ENCODE peak calls at places on chromosomes 3 and 15, in eight cellular contexts. One of them, this sample, is unnamed. For H3K9me3, the result is how much of the 10 kb centered on the place peaks cover.

GRCh38 chr3:121482651-121483050 is 63.1 kb downstream of the POLQ start:
- DNase-seq in left ventricle myocardium inferior: no peak
- DNase-seq in PC-9: peak
- DNase-seq in stomach: no peak
- DNase-seq in IMR-90: peak
- DNase-seq in Panc1: peak
- DNase-seq in CD8-positive, alpha-beta memory T cell: no peak
- DNase-seq in PC-3: peak
- DNase-seq in this sample: no peak

GRCh38 chr3:194312743-194313281 is 38.3 kb downstream of the CPN2 start:
- DNase-seq in Panc1: no peak
- DNase-seq in stomach: no peak
- DNase-seq in CD8-positive, alpha-beta memory T cell: no peak
- DNase-seq in PC-9: no peak
- DNase-seq in IMR-90: peak
- DNase-seq in PC-3: peak
- DNase-seq in left ventricle myocardium inferior: no peak
- DNase-seq in this sample: peak

GRCh38 chr15:60575995-60576394 is 97.1 kb upstream of the ICE2 start:
- DNase-seq in stomach: no peak
- DNase-seq in PC-3: peak
- DNase-seq in PC-9: peak
- DNase-seq in Panc1: no peak
- DNase-seq in IMR-90: peak
- DNase-seq in left ventricle myocardium inferior: no peak
- DNase-seq in CD8-positive, alpha-beta memory T cell: no peak
- DNase-seq in this sample: no peak

GRCh38 chr15:79283252-79284048 is 928 bp downstream of the ANKRD34C start:
- DNase-seq in CD8-positive, alpha-beta memory T cell: no peak
- DNase-seq in IMR-90: peak
- DNase-seq in stomach: no peak
- DNase-seq in PC-9: no peak
- DNase-seq in left ventricle myocardium inferior: peak
- DNase-seq in PC-3: peak
- DNase-seq in Panc1: no peak
- DNase-seq in this sample: no peak

GRCh38 chr15:52653451-52653964 is 25.7 kb downstream of the ATOSA start:
- DNase-seq in PC-9: peak
- DNase-seq in left ventricle myocardium inferior: no peak
- DNase-seq in IMR-90: peak
- DNase-seq in CD8-positive, alpha-beta memory T cell: no peak
- DNase-seq in stomach: no peak
- DNase-seq in Panc1: peak
- DNase-seq in PC-3: peak
- DNase-seq in this sample: no peak

GRCh38 chr3:84836961-84837360 is 121.8 kb upstream of the CADM2 start:
- DNase-seq in PC-3: peak
- DNase-seq in CD8-positive, alpha-beta memory T cell: no peak
- DNase-seq in Panc1: no peak
- DNase-seq in left ventricle myocardium inferior: no peak
- DNase-seq in stomach: peak
- DNase-seq in IMR-90: no peak
- DNase-seq in PC-9: peak
- DNase-seq in this sample: no peak

GRCh38 chr3:72274511-72275295 is 489.8 kb upstream of the PROK2 start:
- DNase-seq in stomach: peak
- DNase-seq in CD8-positive, alpha-beta memory T cell: no peak
- DNase-seq in left ventricle myocardium inferior: peak
- DNase-seq in Panc1: no peak
- DNase-seq in IMR-90: peak
- DNase-seq in PC-9: no peak
- DNase-seq in PC-3: no peak
- DNase-seq in this sample: peak

GRCh38 chr3:45758871-45759270 is 37.5 kb downstream of the SLC6A20 start:
- DNase-seq in CD8-positive, alpha-beta memory T cell: no peak
- DNase-seq in PC-3: no peak
- DNase-seq in PC-9: no peak
- DNase-seq in IMR-90: no peak
- DNase-seq in Panc1: no peak
- DNase-seq in stomach: no peak
- DNase-seq in left ventricle myocardium inferior: no peak
- DNase-seq in this sample: no peak

GRCh38 chr3:143040264-143040879 is 39.0 kb downstream of the U2SURP start:
- DNase-seq in stomach: no peak
- DNase-seq in CD8-positive, alpha-beta memory T cell: no peak
- DNase-seq in left ventricle myocardium inferior: no peak
- DNase-seq in IMR-90: peak
- DNase-seq in PC-9: peak
- DNase-seq in PC-3: peak
- DNase-seq in Panc1: no peak
- DNase-seq in this sample: no peak

GRCh38 chr15:37616215-37616614 is 318.2 kb upstream of the TMCO5A start:
- DNase-seq in PC-9: no peak
- DNase-seq in CD8-positive, alpha-beta memory T cell: no peak
- DNase-seq in PC-3: peak
- DNase-seq in IMR-90: no peak
- DNase-seq in stomach: no peak
- DNase-seq in left ventricle myocardium inferior: no peak
- DNase-seq in Panc1: no peak
- DNase-seq in this sample: no peak

GRCh38 chr15:57305009-57305408 is 71.3 kb upstream of the CGNL1 start:
- DNase-seq in PC-3: no peak
- DNase-seq in CD8-positive, alpha-beta memory T cell: no peak
- DNase-seq in left ventricle myocardium inferior: no peak
- DNase-seq in PC-9: no peak
- DNase-seq in IMR-90: no peak
- DNase-seq in Panc1: no peak
- DNase-seq in stomach: no peak
- DNase-seq in this sample: no peak

GRCh38 chr15:57306305-57306943 is 69.9 kb upstream of the CGNL1 start:
- DNase-seq in stomach: peak
- DNase-seq in Panc1: peak
- DNase-seq in CD8-positive, alpha-beta memory T cell: peak
- DNase-seq in left ventricle myocardium inferior: peak
- DNase-seq in PC-3: peak
- DNase-seq in PC-9: no peak
- DNase-seq in IMR-90: peak
- DNase-seq in this sample: peak

GRCh38 chr15:57310876-57311275 is 65.4 kb upstream of the CGNL1 start:
- DNase-seq in IMR-90: no peak
- DNase-seq in PC-9: no peak
- DNase-seq in CD8-positive, alpha-beta memory T cell: no peak
- DNase-seq in PC-3: no peak
- DNase-seq in left ventricle myocardium inferior: no peak
- DNase-seq in stomach: peak
- DNase-seq in Panc1: no peak
- DNase-seq in this sample: no peak

GRCh38 chr15:57306944-57307411 is 69.3 kb upstream of the CGNL1 start:
- DNase-seq in PC-3: no peak
- DNase-seq in stomach: no peak
- DNase-seq in IMR-90: no peak
- DNase-seq in Panc1: no peak
- DNase-seq in CD8-positive, alpha-beta memory T cell: no peak
- DNase-seq in PC-9: no peak
- DNase-seq in left ventricle myocardium inferior: no peak
- DNase-seq in this sample: no peak

DNA sequence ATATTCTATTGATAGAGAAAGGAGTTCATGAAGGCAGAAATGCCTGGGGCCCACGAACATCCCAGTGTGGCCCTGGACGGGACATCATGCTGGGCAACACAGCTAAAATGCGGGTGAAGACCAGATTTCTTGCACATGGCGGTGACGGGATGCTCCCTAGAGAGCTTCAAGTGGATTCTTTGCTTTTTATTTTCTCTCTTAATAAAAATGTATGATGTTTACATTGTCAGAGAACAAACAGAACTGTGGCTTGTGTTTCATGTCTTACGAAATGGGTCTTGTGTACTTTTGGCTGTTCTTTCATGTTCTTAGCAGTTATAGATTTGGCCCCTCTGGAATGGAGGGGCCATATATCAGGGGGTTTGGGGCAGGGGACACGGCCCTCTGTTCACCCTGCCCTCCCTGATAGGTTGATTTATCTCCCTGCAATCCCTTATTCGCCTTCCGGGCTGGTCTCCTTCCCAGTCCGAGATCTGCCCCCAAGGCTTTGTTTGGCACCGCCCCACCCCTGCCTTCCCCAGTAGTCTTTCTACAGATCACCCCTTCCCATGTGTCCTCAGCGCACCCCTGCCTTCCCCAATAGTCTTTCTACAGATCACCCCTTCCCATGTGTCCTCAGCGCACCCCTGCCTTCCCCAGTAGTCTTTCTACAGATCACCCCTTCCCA is 68.6 kb upstream of the CGNL1 start:
- DNase-seq in left ventricle myocardium inferior: no peak
- DNase-seq in PC-3: peak
- DNase-seq in PC-9: no peak
- DNase-seq in stomach: no peak
- DNase-seq in CD8-positive, alpha-beta memory T cell: no peak
- DNase-seq in Panc1: no peak
- DNase-seq in IMR-90: no peak
- DNase-seq in this sample: no peak
- H3K4me3 ChIP-seq in left ventricle myocardium inferior: no peak
- H3K4me3 ChIP-seq in PC-3: no peak
- H3K4me3 ChIP-seq in PC-9: no peak
- H3K4me3 ChIP-seq in stomach: no peak
- H3K4me3 ChIP-seq in CD8-positive, alpha-beta memory T cell: no peak
- H3K4me3 ChIP-seq in Panc1: no peak
- H3K4me3 ChIP-seq in IMR-90: no peak
- H3K4me3 ChIP-seq in this sample: no peak

GRCh38 chr3:44464509-44464908 is 13.0 kb downstream of the ZNF445 start:
- DNase-seq in CD8-positive, alpha-beta memory T cell: no peak
- DNase-seq in stomach: no peak
- DNase-seq in PC-3: no peak
- DNase-seq in left ventricle myocardium inferior: no peak
- DNase-seq in PC-9: no peak
- DNase-seq in IMR-90: no peak
- DNase-seq in Panc1: no peak
- DNase-seq in this sample: no peak
- H3K9me3 ChIP-seq in CD8-positive, alpha-beta memory T cell: under half
- H3K9me3 ChIP-seq in stomach: under half
- H3K9me3 ChIP-seq in PC-3: under half
- H3K9me3 ChIP-seq in left ventricle myocardium inferior: under half
- H3K9me3 ChIP-seq in PC-9: under half
- H3K9me3 ChIP-seq in IMR-90: under half
- H3K9me3 ChIP-seq in Panc1: under half
- H3K9me3 ChIP-seq in this sample: under half

DNA sequence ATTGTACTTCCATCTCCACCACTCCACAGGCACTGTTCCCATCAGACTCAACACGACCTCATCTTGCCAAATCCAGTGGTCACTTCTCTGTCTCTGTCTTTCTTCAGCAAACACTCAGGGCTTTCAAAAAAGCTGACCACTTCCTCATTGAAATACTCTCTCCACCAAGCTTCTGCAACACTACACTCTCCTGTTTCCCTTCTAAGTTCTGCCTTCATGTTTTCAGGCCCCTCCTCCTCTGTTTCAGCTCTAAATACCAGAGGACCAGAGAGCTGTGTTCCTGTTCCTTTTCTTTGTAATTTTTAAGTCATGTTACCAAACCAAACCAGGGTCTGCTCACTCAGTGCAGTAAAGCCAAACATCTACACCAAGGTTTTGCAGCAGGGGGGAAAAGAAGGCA is 33.8 kb upstream of the ACP3 start:
- DNase-seq in IMR-90: no peak
- DNase-seq in left ventricle myocardium inferior: no peak
- DNase-seq in CD8-positive, alpha-beta memory T cell: no peak
- DNase-seq in PC-3: no peak
- DNase-seq in PC-9: peak
- DNase-seq in Panc1: no peak
- DNase-seq in stomach: no peak
- DNase-seq in this sample: no peak
- H3K27ac ChIP-seq in IMR-90: peak
- H3K27ac ChIP-seq in left ventricle myocardium inferior: peak
- H3K27ac ChIP-seq in CD8-positive, alpha-beta memory T cell: no peak
- H3K27ac ChIP-seq in PC-3: no peak
- H3K27ac ChIP-seq in PC-9: no peak
- H3K27ac ChIP-seq in Panc1: no peak
- H3K27ac ChIP-seq in stomach: peak
- H3K27ac ChIP-seq in this sample: no peak

GRCh38 chr3:19229086-19229485 is 80.8 kb downstream of the KCNH8 start:
- DNase-seq in PC-3: no peak
- DNase-seq in stomach: no peak
- DNase-seq in PC-9: no peak
- DNase-seq in IMR-90: no peak
- DNase-seq in CD8-positive, alpha-beta memory T cell: no peak
- DNase-seq in Panc1: no peak
- DNase-seq in left ventricle myocardium inferior: no peak
- DNase-seq in this sample: no peak
- H3K4me3 ChIP-seq in PC-3: no peak
- H3K4me3 ChIP-seq in stomach: no peak
- H3K4me3 ChIP-seq in PC-9: no peak
- H3K4me3 ChIP-seq in IMR-90: no peak
- H3K4me3 ChIP-seq in CD8-positive, alpha-beta memory T cell: no peak
- H3K4me3 ChIP-seq in Panc1: no peak
- H3K4me3 ChIP-seq in left ventricle myocardium inferior: no peak
- H3K4me3 ChIP-seq in this sample: no peak

DNA sequence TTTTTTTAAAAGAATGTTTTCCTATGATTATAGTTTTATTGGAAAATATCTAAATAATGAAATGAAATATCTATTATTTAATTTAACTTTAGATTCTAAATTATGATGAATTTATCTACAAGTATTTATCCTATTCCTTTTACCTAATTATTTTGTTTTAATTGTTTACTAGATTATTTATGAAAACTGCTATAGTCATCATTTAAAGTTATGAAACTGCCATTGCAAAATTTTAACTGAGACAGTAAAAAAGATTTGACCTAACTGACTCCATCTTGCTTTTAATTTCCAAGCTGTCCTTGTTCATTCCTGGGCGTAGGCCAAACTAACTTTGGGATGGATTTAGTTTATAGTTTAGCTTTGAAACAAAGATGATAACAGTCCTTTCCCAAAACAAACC is 25.9 kb upstream of the FAM3D start:
- DNase-seq in PC-3: no peak
- DNase-seq in IMR-90: no peak
- DNase-seq in PC-9: no peak
- DNase-seq in stomach: no peak
- DNase-seq in left ventricle myocardium inferior: no peak
- DNase-seq in CD8-positive, alpha-beta memory T cell: no peak
- DNase-seq in Panc1: no peak
- DNase-seq in this sample: no peak
- H3K9me3 ChIP-seq in PC-3: under half
- H3K9me3 ChIP-seq in IMR-90: under half
- H3K9me3 ChIP-seq in PC-9: under half
- H3K9me3 ChIP-seq in stomach: under half
- H3K9me3 ChIP-seq in left ventricle myocardium inferior: under half
- H3K9me3 ChIP-seq in CD8-positive, alpha-beta memory T cell: under half
- H3K9me3 ChIP-seq in Panc1: under half
- H3K9me3 ChIP-seq in this sample: under half

GRCh38 chr3:73813291-73813977 is 188.7 kb upstream of the PDZRN3 start:
- DNase-seq in PC-9: no peak
- DNase-seq in Panc1: no peak
- DNase-seq in IMR-90: no peak
- DNase-seq in stomach: no peak
- DNase-seq in PC-3: no peak
- DNase-seq in CD8-positive, alpha-beta memory T cell: no peak
- DNase-seq in left ventricle myocardium inferior: no peak
- DNase-seq in this sample: no peak
- H3K27ac ChIP-seq in PC-9: no peak
- H3K27ac ChIP-seq in Panc1: no peak
- H3K27ac ChIP-seq in IMR-90: no peak
- H3K27ac ChIP-seq in stomach: no peak
- H3K27ac ChIP-seq in PC-3: no peak
- H3K27ac ChIP-seq in CD8-positive, alpha-beta memory T cell: no peak
- H3K27ac ChIP-seq in left ventricle myocardium inferior: no peak
- H3K27ac ChIP-seq in this sample: no peak

This sample was measured in tibial artery.